ENCODE peak calls at places on chromosomes 3 and 15, in five cellular contexts. G, A, O, Z and K are unnamed samples.

GRCh38 chr15:98394546-98394945 is 253.8 kb upstream of the IGF1R start:
- DNase-seq in G (no peak), A (no peak), O (no peak), Z (no peak), K (no peak)

GRCh38 chr3:189272500-189273119 is 100.8 kb downstream of the TPRG1 start:
- DNase-seq in G (no peak), A (no peak), O (no peak), Z (peak), K (no peak)

GRCh38 chr3:12775226-12775625 is 16.2 kb upstream of the TMEM40 start:
- DNase-seq in G (no peak), A (no peak), O (no peak), Z (no peak), K (no peak)

GRCh38 chr15:91866971-91867372 is 13.5 kb downstream of the SLCO3A1 start:
- DNase-seq in G (no peak), A (peak), O (no peak), Z (peak), K (no peak)

GRCh38 chr3:12967751-12968209 is 105.4 kb downstream of the IQSEC1 start:
- DNase-seq in G (peak), A (peak), O (no peak), Z (no peak), K (peak)

GRCh38 chr3:192011137-192011536 is 550.2 kb downstream of the PYDC2 start:
- DNase-seq in G (no peak), A (no peak), O (no peak), Z (no peak), K (no peak)

GRCh38 chr15:88572030-88572333 is 25.5 kb upstream of the DET1 start:
- DNase-seq in G (no peak), A (no peak), O (no peak), Z (peak), K (no peak)

GRCh38 chr3:97131476-97131875 is 317.1 kb downstream of the EPHA6 start:
- DNase-seq in G (no peak), A (no peak), O (no peak), Z (no peak), K (no peak)